ENCODE peak calls at places on chromosome 17, in eight cellular contexts. X is fibroblast of the conjunctiva; U is NCI-H345; V is WTC11; M is effector CD4-positive, alpha-beta T cell; N is pulmonary artery endothelial cell; P is RWPE1; Z is GM03348. D is an unnamed sample.

GRCh38 chr17:40021471-40021961 is 6.3 kb downstream of the CSF3 start:
- DNase-seq in M (no peak), U (no peak), V (no peak), N (peak), Z (peak), P (peak), X (peak), D (no peak)

GRCh38 chr17:77801545-77802332 is 156.8 kb upstream of the TNRC6C start:
- DNase-seq in U (no peak), M (no peak), N (no peak), P (no peak), V (no peak), Z (no peak), X (no peak), D (no peak)

GRCh38 chr17:72654746-72655145 is 437.7 kb downstream of the SLC39A11 start:
- DNase-seq in P (no peak), N (no peak), U (no peak), Z (no peak), X (no peak), M (no peak), V (no peak), D (no peak)

GRCh38 chr17:72617557-72617956 is 474.9 kb downstream of the SLC39A11 start:
- DNase-seq in Z (no peak), X (no peak), P (no peak), N (no peak), M (no peak), V (no peak), U (no peak), D (no peak)

GRCh38 chr17:80425835-80426426 is 11.0 kb downstream of the ENDOV start:
- DNase-seq in U (no peak), V (no peak), Z (no peak), P (no peak), M (no peak), X (no peak), N (no peak), D (no peak)

GRCh38 chr17:33302394-33302793 is 9.3 kb upstream of the ASIC2 start:
- DNase-seq in M (no peak), N (no peak), Z (no peak), P (no peak), X (no peak), U (no peak), V (no peak), D (no peak)

GRCh38 chr17:15384142-15384803 is 42.9 kb upstream of the TEKT3 start:
- DNase-seq in U (no peak), P (no peak), X (no peak), V (no peak), N (no peak), M (no peak), Z (peak), D (no peak)

GRCh38 chr17:4295686-4296085 is 31.9 kb upstream of the ANKFY1 start:
- DNase-seq in M (no peak), P (no peak), V (no peak), Z (no peak), N (no peak), U (no peak), X (no peak), D (no peak)

GRCh38 chr17:33234930-33235685 is 58.0 kb downstream of the ASIC2 start:
- DNase-seq in U (peak), X (peak), N (no peak), Z (peak), V (no peak), M (no peak), P (peak), D (peak)

GRCh38 chr17:17757944-17758343 is 76.7 kb downstream of the RAI1 start:
- DNase-seq in V (no peak), P (no peak), Z (no peak), M (no peak), N (no peak), U (peak), X (no peak), D (no peak)

GRCh38 chr17:57356722-57357391 is 100.5 kb downstream of the MSI2 start:
- DNase-seq in N (no peak), X (no peak), V (no peak), M (no peak), Z (no peak), U (no peak), P (no peak), D (no peak)

GRCh38 chr17:37147301-37147812 is 198.6 kb downstream of the AATF start:
- DNase-seq in V (no peak), X (no peak), U (no peak), N (peak), P (no peak), M (no peak), Z (no peak), D (no peak)

GRCh38 chr17:79933863-79934652 is 94.8 kb upstream of the CBX4 start:
- DNase-seq in X (no peak), U (peak), P (no peak), V (no peak), Z (no peak), M (no peak), N (peak), D (no peak)

GRCh38 chr17:35898283-35899070 is 18.3 kb upstream of the CCL5 start:
- DNase-seq in U (peak), X (no peak), P (no peak), V (no peak), N (no peak), M (no peak), Z (no peak), D (no peak)

GRCh38 chr17:43380307-43380706 is 18.5 kb upstream of the ARL4D start:
- DNase-seq in Z (no peak), X (no peak), N (no peak), P (no peak), M (no peak), U (no peak), V (no peak), D (no peak)

GRCh38 chr17:47695664-47696376 is 1.9 kb downstream of the TBKBP1 start:
- DNase-seq in M (no peak), N (no peak), X (no peak), P (no peak), Z (no peak), V (peak), U (no peak), D (no peak)

GRCh38 chr17:82021728-82022309 is 859 bp downstream of the CENPX start:
- DNase-seq in U (no peak), N (no peak), X (no peak), V (no peak), Z (no peak), P (no peak), M (no peak), D (no peak)

GRCh38 chr17:78558181-78558850 is 18.9 kb downstream of the DNAH17 start:
- DNase-seq in Z (peak), P (peak), N (no peak), X (no peak), M (no peak), U (no peak), V (no peak), D (no peak)

GRCh38 chr17:67276075-67276474 is 31.1 kb upstream of the HELZ start:
- DNase-seq in P (no peak), X (no peak), N (no peak), M (no peak), V (peak), Z (no peak), U (no peak), D (no peak)

GRCh38 chr17:72271603-72272002 is 150.8 kb downstream of the SOX9 start:
- DNase-seq in Z (no peak), U (no peak), V (no peak), X (no peak), N (no peak), M (no peak), P (no peak), D (no peak)

GRCh38 chr17:39240631-39241030 is 14.9 kb upstream of the STAC2 start:
- DNase-seq in N (no peak), V (no peak), X (no peak), M (no peak), P (no peak), U (no peak), Z (no peak), D (no peak)

GRCh38 chr17:39227364-39227919 is 1.7 kb upstream of the STAC2 start:
- DNase-seq in U (no peak), N (no peak), V (no peak), P (no peak), Z (no peak), M (no peak), X (no peak), D (no peak)

GRCh38 chr17:18250708-18251107 is 7.8 kb downstream of the FLII start:
- DNase-seq in P (no peak), X (no peak), Z (no peak), N (no peak), U (no peak), M (no peak), V (no peak), D (no peak)

GRCh38 chr17:57916925-57917858 is 38.0 kb downstream of the CUEDC1 start:
- DNase-seq in Z (no peak), U (peak), N (no peak), X (no peak), M (peak), P (no peak), V (no peak), D (no peak)

GRCh38 chr17:35022536-35023063 is 40.9 kb downstream of the RFFL start:
- DNase-seq in U (peak), P (peak), M (peak), N (peak), X (peak), Z (peak), V (no peak), D (peak)

GRCh38 chr17:33519692-33520091 is 226.6 kb upstream of the ASIC2 start:
- DNase-seq in V (no peak), Z (no peak), P (no peak), U (no peak), M (no peak), N (no peak), X (no peak), D (no peak)

GRCh38 chr17:35947156-35947585 is 3.7 kb upstream of the LYZL6 start:
- DNase-seq in P (peak), Z (peak), N (no peak), U (peak), M (peak), V (peak), X (peak), D (peak)

GRCh38 chr17:31297090-31297489 is at the start of gene OMG:
- DNase-seq in M (no peak), Z (no peak), U (no peak), P (no peak), N (no peak), X (no peak), V (no peak), D (no peak)

GRCh38 chr17:2482218-2482617 is 29.5 kb downstream of the METTL16 start:
- DNase-seq in M (no peak), U (peak), P (no peak), V (no peak), N (no peak), X (no peak), Z (no peak), D (no peak)

D was measured in effector memory CD4-positive, alpha-beta T cell.